ENCODE peak calls at places on chromosomes 4 and X, in ten cellular contexts. G, F, H, P, U, O, Z, L, S and I are unnamed samples.

GRCh38 chr4:109472343-109472761 is 38.7 kb downstream of the SEC24B start:
- DNase-seq in F (no peak), L (no peak), G (peak), O (peak), Z (no peak), S (peak), P (peak), H (peak), U (peak), I (no peak)

GRCh38 chrX:41449615-41450014 is 2.5 kb downstream of the NYX start:
- DNase-seq in S (no peak), Z (no peak), L (no peak), F (no peak), P (peak), U (no peak), H (peak), G (no peak), O (peak), I (no peak)

GRCh38 chr4:40288547-40288946 is 46.6 kb upstream of the CHRNA9 start:
- DNase-seq in F (no peak), L (no peak), U (no peak), P (no peak), H (no peak), O (no peak), Z (no peak), G (no peak), S (no peak), I (no peak)

GRCh38 chr4:82500830-82501229 is 61.0 kb downstream of the TMEM150C start:
- DNase-seq in P (no peak), F (no peak), O (no peak), Z (no peak), S (no peak), L (no peak), G (no peak), U (no peak), H (no peak), I (no peak)

GRCh38 chrX:72272868-72273267 is 4.2 kb downstream of the RPS4X start:
- DNase-seq in H (no peak), O (peak), G (no peak), U (peak), L (no peak), Z (no peak), F (no peak), P (peak), S (peak), I (no peak)

GRCh38 chr4:2935762-2936743 is 27.2 kb downstream of the NOP14 start:
- DNase-seq in L (no peak), G (no peak), O (peak), U (peak), H (no peak), S (peak), P (peak), Z (peak), F (no peak), I (no peak)

GRCh38 chr4:87633239-87633638 is 16.8 kb upstream of the DMP1 start:
- DNase-seq in O (peak), G (no peak), H (peak), F (peak), U (peak), S (no peak), L (no peak), Z (no peak), P (peak), I (peak)

GRCh38 chrX:154486396-154487207 is at the start of gene UBL4A:
- DNase-seq in G (no peak), O (peak), L (peak), P (peak), S (peak), H (peak), U (no peak), Z (peak), F (peak), I (peak)

GRCh38 chr4:169485084-169485483 is 127.3 kb downstream of the NEK1 start:
- DNase-seq in S (peak), F (no peak), H (peak), O (peak), P (peak), Z (no peak), G (no peak), L (no peak), U (no peak), I (peak)

GRCh38 chr4:115107411-115107810 is 6.0 kb downstream of the NDST4 start:
- DNase-seq in L (no peak), P (no peak), S (no peak), O (no peak), U (no peak), H (no peak), F (no peak), Z (no peak), G (no peak), I (no peak)

GRCh38 chr4:183658362-183659028 is 490 bp downstream of the RWDD4 start:
- DNase-seq in H (peak), G (no peak), O (peak), F (peak), Z (peak), P (peak), S (peak), U (no peak), L (no peak), I (no peak)

GRCh38 chr4:149056615-149057014 is 614.4 kb upstream of the NR3C2 start:
- DNase-seq in H (no peak), U (no peak), L (no peak), F (no peak), G (no peak), O (no peak), S (peak), P (no peak), Z (no peak), I (no peak)

GRCh38 chr4:7041851-7042696 is 1.1 kb upstream of the TADA2B start:
- DNase-seq in U (no peak), Z (peak), O (no peak), P (peak), L (peak), F (peak), G (no peak), H (no peak), S (peak), I (no peak)

GRCh38 chr4:156194896-156195295 is 241.2 kb upstream of the CTSO start:
- DNase-seq in U (no peak), Z (no peak), H (no peak), O (peak), P (no peak), F (no peak), S (peak), G (no peak), L (no peak), I (no peak)

GRCh38 chrX:63458981-63459380 is 107.8 kb upstream of the SPIN4 start:
- DNase-seq in P (no peak), F (no peak), G (no peak), O (no peak), U (no peak), Z (no peak), L (no peak), H (no peak), S (no peak), I (no peak)

GRCh38 chrX:38991656-38992558 is 190.6 kb downstream of the MID1IP1 start:
- DNase-seq in L (no peak), G (no peak), P (no peak), Z (no peak), H (no peak), F (no peak), U (no peak), O (peak), S (peak), I (no peak)

GRCh38 chr4:172998527-172999469 is 169.8 kb upstream of the GALNT7 start:
- DNase-seq in U (peak), S (peak), F (no peak), Z (no peak), H (peak), O (peak), L (no peak), P (peak), G (no peak), I (peak)
- H3K4me3 ChIP-seq in U (no peak), S (no peak), F (no peak), Z (no peak), H (no peak), O (peak), L (no peak), P (no peak), G (no peak), I (no peak)

GRCh38 chr4:1218892-1219552 is 29.9 kb downstream of the CTBP1 start:
- DNase-seq in Z (no peak), G (no peak), S (no peak), P (no peak), L (no peak), O (no peak), U (no peak), H (no peak), F (no peak), I (no peak)
- H3K4me3 ChIP-seq in Z (no peak), G (no peak), S (no peak), P (no peak), L (no peak), O (no peak), U (no peak), H (no peak), F (no peak), I (no peak)

DNA sequence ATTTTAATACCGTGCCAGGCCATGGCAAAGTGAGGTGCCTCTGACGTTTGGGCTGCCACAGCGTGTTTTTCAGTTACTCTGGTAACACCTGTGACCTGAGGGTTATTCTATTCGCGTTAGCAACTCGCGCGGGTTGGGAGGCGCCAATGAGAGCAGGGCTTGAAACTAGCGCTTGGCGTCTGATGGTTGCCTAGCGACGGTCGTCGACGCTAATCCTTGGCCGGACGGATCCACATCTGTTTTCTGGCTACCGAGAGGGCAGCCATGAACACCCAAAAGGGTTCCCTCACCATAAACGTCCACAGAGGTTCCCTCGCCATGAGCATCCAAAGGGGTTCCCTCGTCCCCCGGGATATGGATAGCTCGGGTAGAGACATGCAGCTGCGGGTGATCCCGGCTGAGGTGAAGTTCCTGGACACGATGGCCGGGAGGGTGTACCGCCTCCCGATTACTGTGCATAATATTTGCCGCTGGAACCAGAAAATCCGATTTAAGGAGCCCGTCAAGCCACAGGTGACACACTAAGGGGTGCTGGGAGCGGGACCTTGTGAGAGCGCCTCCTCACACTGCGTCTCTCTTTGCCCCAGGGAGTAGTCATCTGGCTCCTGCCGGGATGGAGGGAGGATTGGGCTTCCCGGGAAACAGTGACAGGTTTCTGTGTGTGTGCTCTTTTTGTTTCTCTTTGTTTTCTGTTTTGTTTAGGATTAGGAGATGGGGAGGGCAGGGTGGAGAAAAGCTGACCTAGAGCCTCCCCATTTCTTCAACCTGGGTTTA is at the start of gene CFAP47:
- DNase-seq in S (peak), G (no peak), L (no peak), Z (no peak), P (no peak), U (no peak), H (no peak), F (peak), O (no peak), I (no peak)
- H3K4me3 ChIP-seq in S (peak), G (no peak), L (no peak), Z (peak), P (no peak), U (no peak), H (no peak), F (peak), O (no peak), I (peak)

GRCh38 chr4:68907230-68907629 is 44.4 kb downstream of the UGT2A3 start:
- DNase-seq in H (no peak), G (no peak), Z (no peak), L (no peak), P (peak), U (no peak), F (no peak), O (no peak), S (no peak), I (no peak)

GRCh38 chr4:68905598-68906237 is 45.9 kb downstream of the UGT2A3 start:
- DNase-seq in P (peak), L (no peak), H (no peak), Z (no peak), F (no peak), U (no peak), O (no peak), G (no peak), S (peak), I (no peak)

GRCh38 chr4:68907788-68908700 is 43.6 kb downstream of the UGT2A3 start:
- DNase-seq in U (no peak), S (no peak), F (no peak), H (no peak), O (no peak), P (peak), Z (no peak), L (no peak), G (no peak), I (no peak)

GRCh38 chr4:68904786-68905185 is 46.8 kb downstream of the UGT2A3 start:
- DNase-seq in F (no peak), Z (no peak), P (peak), G (no peak), S (peak), U (no peak), H (no peak), O (no peak), L (no peak), I (no peak)

GRCh38 chr4:68906238-68907137 is 45.1 kb downstream of the UGT2A3 start:
- DNase-seq in H (no peak), U (no peak), P (peak), S (peak), Z (no peak), O (no peak), F (no peak), G (no peak), L (no peak), I (no peak)
- H3K4me3 ChIP-seq in H (no peak), U (peak), P (peak), S (peak), Z (peak), O (no peak), F (no peak), G (no peak), L (peak), I (no peak)